ENCODE peak calls at places on chromosome 2, in nine cellular contexts. A is cardiac muscle cell; V is cerebellar nuclear complex; C is AML-193; Z is mucosa of gallbladder; S is AG08395; G is GM23248; E is substantia nigra; Y is activated naive CD8-positive, alpha-beta T cell treated with anti-CD3 and anti-CD28 coated beads, Interleukin-2, amount 10 ng/mL, durations not matched to agents 7 days and 5 days. L is an unnamed sample.

GRCh38 chr2:84904717-84905174 is 710 bp upstream of the TMSB10 start:
- DNase-seq in A (peak), V (no peak), C (no peak), Z (peak), S (peak), G (peak), E (no peak), Y (peak), L (peak)

GRCh38 chr2:208186465-208186864 is 3.4 kb downstream of the C2orf80 start:
- DNase-seq in A (no peak), V (no peak), C (no peak), Z (no peak), S (no peak), G (no peak), E (no peak), Y (no peak), L (no peak)

GRCh38 chr2:26672112-26672817 is 20.3 kb upstream of the KCNK3 start:
- DNase-seq in A (no peak), V (no peak), C (no peak), Z (no peak), S (no peak), G (no peak), E (no peak), Y (no peak), L (no peak)

GRCh38 chr2:72627059-72627458 is 198.8 kb downstream of the EXOC6B start:
- DNase-seq in A (no peak), V (no peak), C (no peak), Z (no peak), S (no peak), G (no peak), E (no peak), Y (no peak), L (peak)

GRCh38 chr2:241844066-241844728 is 14.5 kb downstream of the PDCD1 start:
- DNase-seq in A (peak), V (no peak), C (no peak), Z (peak), S (peak), G (peak), E (no peak), Y (peak), L (peak)

GRCh38 chr2:218896501-218897393 is 16.1 kb downstream of the WNT10A start:
- DNase-seq in A (no peak), V (no peak), C (no peak), Z (no peak), S (no peak), G (no peak), E (no peak), Y (peak), L (peak)

GRCh38 chr2:51710222-51710621 is 678.3 kb upstream of the NRXN1 start:
- DNase-seq in A (peak), V (no peak), C (peak), Z (no peak), S (no peak), G (no peak), E (no peak), Y (no peak), L (no peak)

GRCh38 chr2:238425979-238426567 is 654 bp upstream of the ASB1 start:
- DNase-seq in A (peak), V (no peak), C (peak), Z (no peak), S (peak), G (peak), E (no peak), Y (peak), L (peak)

GRCh38 chr2:85089464-85090072 is 43.6 kb upstream of the TCF7L1 start:
- DNase-seq in A (no peak), V (no peak), C (no peak), Z (no peak), S (no peak), G (no peak), E (no peak), Y (no peak), L (no peak)

L was measured in iris pigment epithelial cell.